ENCODE peak calls at places on chromosomes 6 and 20, in ten cellular contexts. One of them, this sample, is unnamed.

GRCh38 chr6:15538766-15539165 is 124.1 kb downstream of the DTNBP1 start:
- DNase-seq in ecto neural progenitor cell: no peak
- DNase-seq in caudate nucleus: no peak
- DNase-seq in stimulated activated CD4-positive, alpha-beta T cell treated with anti-CD3 and anti-CD28 coated beads, TNF-alpha, amount 100 ng/mL, for 4 hours: no peak
- DNase-seq in activated CD4-positive, CD25-positive, alpha-beta regulatory T cell: no peak
- DNase-seq in NCI-H1105 treated with DMSO at 0.1 percent for 48 hours: no peak
- DNase-seq in activated effector memory CD4-positive, alpha-beta T cell treated with anti-CD3 and anti-CD28 coated beads, Interleukin-2, amount 50 U/mL, for 16 hours: no peak
- DNase-seq in left cardiac atrium: no peak
- DNase-seq in pancreas: no peak
- DNase-seq in NCI-H1436: no peak
- DNase-seq in this sample: no peak

GRCh38 chr20:4663044-4663443 is 58.7 kb upstream of the PRND start:
- DNase-seq in caudate nucleus: no peak
- DNase-seq in NCI-H1436: no peak
- DNase-seq in activated CD4-positive, CD25-positive, alpha-beta regulatory T cell: no peak
- DNase-seq in NCI-H1105 treated with DMSO at 0.1 percent for 48 hours: no peak
- DNase-seq in activated effector memory CD4-positive, alpha-beta T cell treated with anti-CD3 and anti-CD28 coated beads, Interleukin-2, amount 50 U/mL, for 16 hours: no peak
- DNase-seq in stimulated activated CD4-positive, alpha-beta T cell treated with anti-CD3 and anti-CD28 coated beads, TNF-alpha, amount 100 ng/mL, for 4 hours: no peak
- DNase-seq in left cardiac atrium: no peak
- DNase-seq in pancreas: no peak
- DNase-seq in ecto neural progenitor cell: no peak
- DNase-seq in this sample: no peak

GRCh38 chr20:49835031-49835430 is 22.4 kb downstream of the SLC9A8 start:
- DNase-seq in stimulated activated CD4-positive, alpha-beta T cell treated with anti-CD3 and anti-CD28 coated beads, TNF-alpha, amount 100 ng/mL, for 4 hours: no peak
- DNase-seq in ecto neural progenitor cell: no peak
- DNase-seq in activated CD4-positive, CD25-positive, alpha-beta regulatory T cell: no peak
- DNase-seq in pancreas: no peak
- DNase-seq in NCI-H1105 treated with DMSO at 0.1 percent for 48 hours: no peak
- DNase-seq in NCI-H1436: no peak
- DNase-seq in left cardiac atrium: no peak
- DNase-seq in caudate nucleus: no peak
- DNase-seq in activated effector memory CD4-positive, alpha-beta T cell treated with anti-CD3 and anti-CD28 coated beads, Interleukin-2, amount 50 U/mL, for 16 hours: no peak
- DNase-seq in this sample: no peak

GRCh38 chr6:151209071-151209831 is 30.5 kb upstream of the AKAP12 start:
- DNase-seq in activated CD4-positive, CD25-positive, alpha-beta regulatory T cell: no peak
- DNase-seq in NCI-H1105 treated with DMSO at 0.1 percent for 48 hours: peak
- DNase-seq in activated effector memory CD4-positive, alpha-beta T cell treated with anti-CD3 and anti-CD28 coated beads, Interleukin-2, amount 50 U/mL, for 16 hours: no peak
- DNase-seq in ecto neural progenitor cell: no peak
- DNase-seq in stimulated activated CD4-positive, alpha-beta T cell treated with anti-CD3 and anti-CD28 coated beads, TNF-alpha, amount 100 ng/mL, for 4 hours: no peak
- DNase-seq in pancreas: no peak
- DNase-seq in NCI-H1436: peak
- DNase-seq in caudate nucleus: no peak
- DNase-seq in left cardiac atrium: no peak
- DNase-seq in this sample: no peak

GRCh38 chr20:49858076-49858565 is 45.5 kb downstream of the SLC9A8 start:
- DNase-seq in caudate nucleus: no peak
- DNase-seq in activated effector memory CD4-positive, alpha-beta T cell treated with anti-CD3 and anti-CD28 coated beads, Interleukin-2, amount 50 U/mL, for 16 hours: no peak
- DNase-seq in stimulated activated CD4-positive, alpha-beta T cell treated with anti-CD3 and anti-CD28 coated beads, TNF-alpha, amount 100 ng/mL, for 4 hours: no peak
- DNase-seq in NCI-H1436: no peak
- DNase-seq in NCI-H1105 treated with DMSO at 0.1 percent for 48 hours: no peak
- DNase-seq in ecto neural progenitor cell: no peak
- DNase-seq in left cardiac atrium: no peak
- DNase-seq in pancreas: no peak
- DNase-seq in activated CD4-positive, CD25-positive, alpha-beta regulatory T cell: no peak
- DNase-seq in this sample: no peak

GRCh38 chr20:24694727-24695528 is 225.5 kb downstream of the SYNDIG1 start:
- DNase-seq in left cardiac atrium: no peak
- DNase-seq in caudate nucleus: no peak
- DNase-seq in pancreas: no peak
- DNase-seq in stimulated activated CD4-positive, alpha-beta T cell treated with anti-CD3 and anti-CD28 coated beads, TNF-alpha, amount 100 ng/mL, for 4 hours: no peak
- DNase-seq in activated effector memory CD4-positive, alpha-beta T cell treated with anti-CD3 and anti-CD28 coated beads, Interleukin-2, amount 50 U/mL, for 16 hours: peak
- DNase-seq in NCI-H1105 treated with DMSO at 0.1 percent for 48 hours: no peak
- DNase-seq in ecto neural progenitor cell: no peak
- DNase-seq in NCI-H1436: no peak
- DNase-seq in activated CD4-positive, CD25-positive, alpha-beta regulatory T cell: no peak
- DNase-seq in this sample: no peak

GRCh38 chr20:37111926-37112455 is 16.2 kb upstream of the RBL1 start:
- DNase-seq in caudate nucleus: no peak
- DNase-seq in NCI-H1436: no peak
- DNase-seq in stimulated activated CD4-positive, alpha-beta T cell treated with anti-CD3 and anti-CD28 coated beads, TNF-alpha, amount 100 ng/mL, for 4 hours: no peak
- DNase-seq in NCI-H1105 treated with DMSO at 0.1 percent for 48 hours: no peak
- DNase-seq in activated effector memory CD4-positive, alpha-beta T cell treated with anti-CD3 and anti-CD28 coated beads, Interleukin-2, amount 50 U/mL, for 16 hours: no peak
- DNase-seq in ecto neural progenitor cell: no peak
- DNase-seq in pancreas: no peak
- DNase-seq in left cardiac atrium: no peak
- DNase-seq in activated CD4-positive, CD25-positive, alpha-beta regulatory T cell: no peak
- DNase-seq in this sample: no peak

GRCh38 chr20:50064640-50065615 is 48.0 kb downstream of the UBE2V1 start:
- DNase-seq in pancreas: no peak
- DNase-seq in NCI-H1436: no peak
- DNase-seq in NCI-H1105 treated with DMSO at 0.1 percent for 48 hours: no peak
- DNase-seq in stimulated activated CD4-positive, alpha-beta T cell treated with anti-CD3 and anti-CD28 coated beads, TNF-alpha, amount 100 ng/mL, for 4 hours: no peak
- DNase-seq in caudate nucleus: no peak
- DNase-seq in activated CD4-positive, CD25-positive, alpha-beta regulatory T cell: no peak
- DNase-seq in left cardiac atrium: no peak
- DNase-seq in ecto neural progenitor cell: no peak
- DNase-seq in activated effector memory CD4-positive, alpha-beta T cell treated with anti-CD3 and anti-CD28 coated beads, Interleukin-2, amount 50 U/mL, for 16 hours: no peak
- DNase-seq in this sample: no peak

GRCh38 chr20:20373046-20373706 is 5.3 kb downstream of the INSM1 start:
- DNase-seq in pancreas: no peak
- DNase-seq in NCI-H1105 treated with DMSO at 0.1 percent for 48 hours: peak
- DNase-seq in left cardiac atrium: no peak
- DNase-seq in activated effector memory CD4-positive, alpha-beta T cell treated with anti-CD3 and anti-CD28 coated beads, Interleukin-2, amount 50 U/mL, for 16 hours: no peak
- DNase-seq in caudate nucleus: no peak
- DNase-seq in activated CD4-positive, CD25-positive, alpha-beta regulatory T cell: no peak
- DNase-seq in NCI-H1436: peak
- DNase-seq in stimulated activated CD4-positive, alpha-beta T cell treated with anti-CD3 and anti-CD28 coated beads, TNF-alpha, amount 100 ng/mL, for 4 hours: no peak
- DNase-seq in ecto neural progenitor cell: no peak
- DNase-seq in this sample: no peak

GRCh38 chr6:125066964-125067363 is 86.6 kb upstream of the TPD52L1 start:
- DNase-seq in stimulated activated CD4-positive, alpha-beta T cell treated with anti-CD3 and anti-CD28 coated beads, TNF-alpha, amount 100 ng/mL, for 4 hours: no peak
- DNase-seq in activated CD4-positive, CD25-positive, alpha-beta regulatory T cell: no peak
- DNase-seq in activated effector memory CD4-positive, alpha-beta T cell treated with anti-CD3 and anti-CD28 coated beads, Interleukin-2, amount 50 U/mL, for 16 hours: no peak
- DNase-seq in caudate nucleus: no peak
- DNase-seq in NCI-H1436: no peak
- DNase-seq in pancreas: no peak
- DNase-seq in NCI-H1105 treated with DMSO at 0.1 percent for 48 hours: no peak
- DNase-seq in left cardiac atrium: no peak
- DNase-seq in ecto neural progenitor cell: no peak
- DNase-seq in this sample: no peak

GRCh38 chr20:63326314-63327228 is 33.6 kb downstream of the COL20A1 start:
- DNase-seq in pancreas: peak
- DNase-seq in NCI-H1436: no peak
- DNase-seq in ecto neural progenitor cell: no peak
- DNase-seq in caudate nucleus: no peak
- DNase-seq in left cardiac atrium: no peak
- DNase-seq in activated effector memory CD4-positive, alpha-beta T cell treated with anti-CD3 and anti-CD28 coated beads, Interleukin-2, amount 50 U/mL, for 16 hours: no peak
- DNase-seq in NCI-H1105 treated with DMSO at 0.1 percent for 48 hours: no peak
- DNase-seq in activated CD4-positive, CD25-positive, alpha-beta regulatory T cell: no peak
- DNase-seq in stimulated activated CD4-positive, alpha-beta T cell treated with anti-CD3 and anti-CD28 coated beads, TNF-alpha, amount 100 ng/mL, for 4 hours: no peak
- DNase-seq in this sample: peak

GRCh38 chr20:40810336-40810735 is 121.3 kb upstream of the MAFB start:
- DNase-seq in activated CD4-positive, CD25-positive, alpha-beta regulatory T cell: no peak
- DNase-seq in activated effector memory CD4-positive, alpha-beta T cell treated with anti-CD3 and anti-CD28 coated beads, Interleukin-2, amount 50 U/mL, for 16 hours: no peak
- DNase-seq in pancreas: no peak
- DNase-seq in stimulated activated CD4-positive, alpha-beta T cell treated with anti-CD3 and anti-CD28 coated beads, TNF-alpha, amount 100 ng/mL, for 4 hours: no peak
- DNase-seq in caudate nucleus: no peak
- DNase-seq in left cardiac atrium: no peak
- DNase-seq in NCI-H1436: no peak
- DNase-seq in ecto neural progenitor cell: no peak
- DNase-seq in NCI-H1105 treated with DMSO at 0.1 percent for 48 hours: no peak
- DNase-seq in this sample: no peak

GRCh38 chr6:169851641-169852503 is 100.5 kb downstream of the ERMARD start:
- DNase-seq in NCI-H1436: peak
- DNase-seq in activated CD4-positive, CD25-positive, alpha-beta regulatory T cell: no peak
- DNase-seq in NCI-H1105 treated with DMSO at 0.1 percent for 48 hours: no peak
- DNase-seq in activated effector memory CD4-positive, alpha-beta T cell treated with anti-CD3 and anti-CD28 coated beads, Interleukin-2, amount 50 U/mL, for 16 hours: no peak
- DNase-seq in caudate nucleus: no peak
- DNase-seq in left cardiac atrium: peak
- DNase-seq in pancreas: peak
- DNase-seq in ecto neural progenitor cell: peak
- DNase-seq in stimulated activated CD4-positive, alpha-beta T cell treated with anti-CD3 and anti-CD28 coated beads, TNF-alpha, amount 100 ng/mL, for 4 hours: no peak
- DNase-seq in this sample: no peak

GRCh38 chr6:30915591-30915946 is 1.5 kb downstream of the VARS2 start:
- DNase-seq in activated effector memory CD4-positive, alpha-beta T cell treated with anti-CD3 and anti-CD28 coated beads, Interleukin-2, amount 50 U/mL, for 16 hours: no peak
- DNase-seq in pancreas: no peak
- DNase-seq in caudate nucleus: peak
- DNase-seq in stimulated activated CD4-positive, alpha-beta T cell treated with anti-CD3 and anti-CD28 coated beads, TNF-alpha, amount 100 ng/mL, for 4 hours: no peak
- DNase-seq in left cardiac atrium: no peak
- DNase-seq in NCI-H1105 treated with DMSO at 0.1 percent for 48 hours: peak
- DNase-seq in NCI-H1436: peak
- DNase-seq in activated CD4-positive, CD25-positive, alpha-beta regulatory T cell: no peak
- DNase-seq in ecto neural progenitor cell: no peak
- DNase-seq in this sample: no peak

GRCh38 chr6:34381086-34381485 is 11.4 kb downstream of the NUDT3 start:
- DNase-seq in caudate nucleus: no peak
- DNase-seq in NCI-H1436: no peak
- DNase-seq in activated effector memory CD4-positive, alpha-beta T cell treated with anti-CD3 and anti-CD28 coated beads, Interleukin-2, amount 50 U/mL, for 16 hours: no peak
- DNase-seq in NCI-H1105 treated with DMSO at 0.1 percent for 48 hours: no peak
- DNase-seq in activated CD4-positive, CD25-positive, alpha-beta regulatory T cell: no peak
- DNase-seq in ecto neural progenitor cell: no peak
- DNase-seq in left cardiac atrium: no peak
- DNase-seq in stimulated activated CD4-positive, alpha-beta T cell treated with anti-CD3 and anti-CD28 coated beads, TNF-alpha, amount 100 ng/mL, for 4 hours: no peak
- DNase-seq in pancreas: no peak
- DNase-seq in this sample: no peak

GRCh38 chr20:32006841-32007786 is 3.1 kb upstream of the CCM2L start:
- DNase-seq in NCI-H1436: no peak
- DNase-seq in pancreas: no peak
- DNase-seq in left cardiac atrium: no peak
- DNase-seq in NCI-H1105 treated with DMSO at 0.1 percent for 48 hours: no peak
- DNase-seq in activated effector memory CD4-positive, alpha-beta T cell treated with anti-CD3 and anti-CD28 coated beads, Interleukin-2, amount 50 U/mL, for 16 hours: no peak
- DNase-seq in stimulated activated CD4-positive, alpha-beta T cell treated with anti-CD3 and anti-CD28 coated beads, TNF-alpha, amount 100 ng/mL, for 4 hours: no peak
- DNase-seq in activated CD4-positive, CD25-positive, alpha-beta regulatory T cell: no peak
- DNase-seq in caudate nucleus: no peak
- DNase-seq in ecto neural progenitor cell: no peak
- DNase-seq in this sample: no peak

GRCh38 chr6:52103661-52104060 is 16.2 kb upstream of the PKHD1 start:
- DNase-seq in activated CD4-positive, CD25-positive, alpha-beta regulatory T cell: no peak
- DNase-seq in pancreas: no peak
- DNase-seq in NCI-H1436: no peak
- DNase-seq in left cardiac atrium: no peak
- DNase-seq in NCI-H1105 treated with DMSO at 0.1 percent for 48 hours: no peak
- DNase-seq in activated effector memory CD4-positive, alpha-beta T cell treated with anti-CD3 and anti-CD28 coated beads, Interleukin-2, amount 50 U/mL, for 16 hours: no peak
- DNase-seq in stimulated activated CD4-positive, alpha-beta T cell treated with anti-CD3 and anti-CD28 coated beads, TNF-alpha, amount 100 ng/mL, for 4 hours: no peak
- DNase-seq in ecto neural progenitor cell: no peak
- DNase-seq in caudate nucleus: no peak
- DNase-seq in this sample: no peak

GRCh38 chr6:10441004-10441654 is 26.3 kb upstream of the TFAP2A start:
- DNase-seq in activated CD4-positive, CD25-positive, alpha-beta regulatory T cell: no peak
- DNase-seq in caudate nucleus: no peak
- DNase-seq in activated effector memory CD4-positive, alpha-beta T cell treated with anti-CD3 and anti-CD28 coated beads, Interleukin-2, amount 50 U/mL, for 16 hours: no peak
- DNase-seq in stimulated activated CD4-positive, alpha-beta T cell treated with anti-CD3 and anti-CD28 coated beads, TNF-alpha, amount 100 ng/mL, for 4 hours: no peak
- DNase-seq in ecto neural progenitor cell: no peak
- DNase-seq in NCI-H1436: no peak
- DNase-seq in NCI-H1105 treated with DMSO at 0.1 percent for 48 hours: no peak
- DNase-seq in pancreas: no peak
- DNase-seq in left cardiac atrium: no peak
- DNase-seq in this sample: no peak

GRCh38 chr20:57089701-57090144 is 176.7 kb downstream of the BMP7 start:
- DNase-seq in pancreas: peak
- DNase-seq in caudate nucleus: peak
- DNase-seq in activated CD4-positive, CD25-positive, alpha-beta regulatory T cell: peak
- DNase-seq in left cardiac atrium: peak
- DNase-seq in stimulated activated CD4-positive, alpha-beta T cell treated with anti-CD3 and anti-CD28 coated beads, TNF-alpha, amount 100 ng/mL, for 4 hours: peak
- DNase-seq in NCI-H1436: no peak
- DNase-seq in ecto neural progenitor cell: peak
- DNase-seq in activated effector memory CD4-positive, alpha-beta T cell treated with anti-CD3 and anti-CD28 coated beads, Interleukin-2, amount 50 U/mL, for 16 hours: peak
- DNase-seq in NCI-H1105 treated with DMSO at 0.1 percent for 48 hours: peak
- DNase-seq in this sample: no peak

GRCh38 chr20:57807418-57808265 is 97.8 kb upstream of the PMEPA1 start:
- DNase-seq in ecto neural progenitor cell: no peak
- DNase-seq in activated effector memory CD4-positive, alpha-beta T cell treated with anti-CD3 and anti-CD28 coated beads, Interleukin-2, amount 50 U/mL, for 16 hours: no peak
- DNase-seq in stimulated activated CD4-positive, alpha-beta T cell treated with anti-CD3 and anti-CD28 coated beads, TNF-alpha, amount 100 ng/mL, for 4 hours: no peak
- DNase-seq in caudate nucleus: no peak
- DNase-seq in activated CD4-positive, CD25-positive, alpha-beta regulatory T cell: no peak
- DNase-seq in pancreas: no peak
- DNase-seq in NCI-H1105 treated with DMSO at 0.1 percent for 48 hours: no peak
- DNase-seq in NCI-H1436: no peak
- DNase-seq in left cardiac atrium: no peak
- DNase-seq in this sample: no peak

GRCh38 chr6:36724514-36725385 is 27.1 kb downstream of the RAB44 start:
- DNase-seq in activated CD4-positive, CD25-positive, alpha-beta regulatory T cell: no peak
- DNase-seq in left cardiac atrium: peak
- DNase-seq in NCI-H1436: peak
- DNase-seq in NCI-H1105 treated with DMSO at 0.1 percent for 48 hours: peak
- DNase-seq in caudate nucleus: no peak
- DNase-seq in stimulated activated CD4-positive, alpha-beta T cell treated with anti-CD3 and anti-CD28 coated beads, TNF-alpha, amount 100 ng/mL, for 4 hours: peak
- DNase-seq in pancreas: peak
- DNase-seq in ecto neural progenitor cell: peak
- DNase-seq in activated effector memory CD4-positive, alpha-beta T cell treated with anti-CD3 and anti-CD28 coated beads, Interleukin-2, amount 50 U/mL, for 16 hours: peak
- DNase-seq in this sample: peak

GRCh38 chr6:12911387-12911960 is 194.9 kb downstream of the PHACTR1 start:
- DNase-seq in activated CD4-positive, CD25-positive, alpha-beta regulatory T cell: no peak
- DNase-seq in NCI-H1105 treated with DMSO at 0.1 percent for 48 hours: peak
- DNase-seq in pancreas: no peak
- DNase-seq in activated effector memory CD4-positive, alpha-beta T cell treated with anti-CD3 and anti-CD28 coated beads, Interleukin-2, amount 50 U/mL, for 16 hours: no peak
- DNase-seq in caudate nucleus: no peak
- DNase-seq in left cardiac atrium: no peak
- DNase-seq in stimulated activated CD4-positive, alpha-beta T cell treated with anti-CD3 and anti-CD28 coated beads, TNF-alpha, amount 100 ng/mL, for 4 hours: no peak
- DNase-seq in ecto neural progenitor cell: no peak
- DNase-seq in NCI-H1436: peak
- DNase-seq in this sample: no peak

GRCh38 chr6:170100046-170100445 is 190.8 kb downstream of the DLL1 start:
- DNase-seq in pancreas: peak
- DNase-seq in ecto neural progenitor cell: peak
- DNase-seq in left cardiac atrium: no peak
- DNase-seq in stimulated activated CD4-positive, alpha-beta T cell treated with anti-CD3 and anti-CD28 coated beads, TNF-alpha, amount 100 ng/mL, for 4 hours: no peak
- DNase-seq in activated CD4-positive, CD25-positive, alpha-beta regulatory T cell: no peak
- DNase-seq in activated effector memory CD4-positive, alpha-beta T cell treated with anti-CD3 and anti-CD28 coated beads, Interleukin-2, amount 50 U/mL, for 16 hours: peak
- DNase-seq in NCI-H1436: no peak
- DNase-seq in caudate nucleus: no peak
- DNase-seq in NCI-H1105 treated with DMSO at 0.1 percent for 48 hours: no peak
- DNase-seq in this sample: peak

GRCh38 chr6:26200918-26201721 is 113.9 kb downstream of the HFE start:
- DNase-seq in NCI-H1436: no peak
- DNase-seq in left cardiac atrium: no peak
- DNase-seq in activated CD4-positive, CD25-positive, alpha-beta regulatory T cell: no peak
- DNase-seq in caudate nucleus: no peak
- DNase-seq in NCI-H1105 treated with DMSO at 0.1 percent for 48 hours: no peak
- DNase-seq in stimulated activated CD4-positive, alpha-beta T cell treated with anti-CD3 and anti-CD28 coated beads, TNF-alpha, amount 100 ng/mL, for 4 hours: no peak
- DNase-seq in ecto neural progenitor cell: no peak
- DNase-seq in pancreas: no peak
- DNase-seq in activated effector memory CD4-positive, alpha-beta T cell treated with anti-CD3 and anti-CD28 coated beads, Interleukin-2, amount 50 U/mL, for 16 hours: no peak
- DNase-seq in this sample: no peak

GRCh38 chr20:60206259-60206658 is 248.0 kb downstream of the CDH26 start:
- DNase-seq in ecto neural progenitor cell: no peak
- DNase-seq in caudate nucleus: no peak
- DNase-seq in stimulated activated CD4-positive, alpha-beta T cell treated with anti-CD3 and anti-CD28 coated beads, TNF-alpha, amount 100 ng/mL, for 4 hours: no peak
- DNase-seq in activated CD4-positive, CD25-positive, alpha-beta regulatory T cell: no peak
- DNase-seq in pancreas: no peak
- DNase-seq in left cardiac atrium: no peak
- DNase-seq in NCI-H1105 treated with DMSO at 0.1 percent for 48 hours: peak
- DNase-seq in NCI-H1436: peak
- DNase-seq in activated effector memory CD4-positive, alpha-beta T cell treated with anti-CD3 and anti-CD28 coated beads, Interleukin-2, amount 50 U/mL, for 16 hours: no peak
- DNase-seq in this sample: no peak

GRCh38 chr20:10581823-10582222 is 92.0 kb downstream of the JAG1 start:
- DNase-seq in activated CD4-positive, CD25-positive, alpha-beta regulatory T cell: no peak
- DNase-seq in pancreas: no peak
- DNase-seq in caudate nucleus: no peak
- DNase-seq in activated effector memory CD4-positive, alpha-beta T cell treated with anti-CD3 and anti-CD28 coated beads, Interleukin-2, amount 50 U/mL, for 16 hours: no peak
- DNase-seq in NCI-H1105 treated with DMSO at 0.1 percent for 48 hours: no peak
- DNase-seq in left cardiac atrium: no peak
- DNase-seq in stimulated activated CD4-positive, alpha-beta T cell treated with anti-CD3 and anti-CD28 coated beads, TNF-alpha, amount 100 ng/mL, for 4 hours: no peak
- DNase-seq in NCI-H1436: no peak
- DNase-seq in ecto neural progenitor cell: no peak
- DNase-seq in this sample: no peak

GRCh38 chr6:116827561-116828240 is 1.2 kb downstream of the GPRC6A start:
- DNase-seq in NCI-H1436: no peak
- DNase-seq in activated CD4-positive, CD25-positive, alpha-beta regulatory T cell: no peak
- DNase-seq in ecto neural progenitor cell: no peak
- DNase-seq in NCI-H1105 treated with DMSO at 0.1 percent for 48 hours: no peak
- DNase-seq in stimulated activated CD4-positive, alpha-beta T cell treated with anti-CD3 and anti-CD28 coated beads, TNF-alpha, amount 100 ng/mL, for 4 hours: no peak
- DNase-seq in caudate nucleus: no peak
- DNase-seq in left cardiac atrium: no peak
- DNase-seq in activated effector memory CD4-positive, alpha-beta T cell treated with anti-CD3 and anti-CD28 coated beads, Interleukin-2, amount 50 U/mL, for 16 hours: no peak
- DNase-seq in pancreas: no peak
- DNase-seq in this sample: no peak

GRCh38 chr6:110543106-110543505 is 66.7 kb upstream of the SLC22A16 start:
- DNase-seq in NCI-H1436: peak
- DNase-seq in left cardiac atrium: no peak
- DNase-seq in activated effector memory CD4-positive, alpha-beta T cell treated with anti-CD3 and anti-CD28 coated beads, Interleukin-2, amount 50 U/mL, for 16 hours: no peak
- DNase-seq in caudate nucleus: peak
- DNase-seq in pancreas: no peak
- DNase-seq in stimulated activated CD4-positive, alpha-beta T cell treated with anti-CD3 and anti-CD28 coated beads, TNF-alpha, amount 100 ng/mL, for 4 hours: no peak
- DNase-seq in activated CD4-positive, CD25-positive, alpha-beta regulatory T cell: no peak
- DNase-seq in NCI-H1105 treated with DMSO at 0.1 percent for 48 hours: peak
- DNase-seq in ecto neural progenitor cell: no peak
- DNase-seq in this sample: no peak

This sample was measured in CD14-positive monocyte.